ENCODE peak calls at places on chromosome 12, in ten cellular contexts. M is HCT116, P is GM04504, N is retina, Z is psoas muscle, R is activated T-cell treated with anti-CD3 and anti-CD28 coated beads for 24 hours, E is MG63, B is EL, T is NCI-H2107, Y is left colon. A is an unnamed sample.

GRCh38 chr12:97530237-97530636 is 67.6 kb downstream of the RMST start:
- DNase-seq in R (no peak), P (no peak), T (no peak), B (no peak), M (no peak), N (no peak), Y (no peak), E (no peak), Z (no peak), A (no peak)

GRCh38 chr12:96236221-96236822 is 42.1 kb downstream of the ELK3 start:
- DNase-seq in P (peak; percentile 50), E (peak; percentile 91), B (no peak), R (no peak), Z (peak; percentile 73), M (no peak), T (no peak), N (no peak), Y (no peak), A (no peak)

GRCh38 chr12:6052940-6053329 is 71.5 kb downstream of the VWF start:
- DNase-seq in Z (no peak), R (no peak), Y (no peak), E (no peak), T (no peak), N (no peak), P (no peak), M (no peak), B (peak; percentile 79), A (no peak)

GRCh38 chr12:15752780-15753179 is 36.4 kb downstream of the EPS8 start:
- DNase-seq in N (no peak), E (no peak), Y (no peak), P (no peak), M (no peak), Z (no peak), R (no peak), T (no peak), B (peak; percentile 41), A (peak; percentile 16)

GRCh38 chr12:104122298-104122697 is 15.7 kb downstream of the NFYB start:
- DNase-seq in M (no peak), E (no peak), T (no peak), P (no peak), B (no peak), R (no peak), Y (no peak), N (no peak), Z (no peak), A (no peak)

GRCh38 chr12:132853285-132854092 is 24.8 kb upstream of the GOLGA3 start:
- DNase-seq in Z (no peak), B (no peak), T (no peak), M (no peak), N (no peak), E (no peak), Y (no peak), R (no peak), P (no peak), A (no peak)

GRCh38 chr12:105369014-105369413 is 38.5 kb downstream of the C12orf75 start:
- DNase-seq in Z (no peak), B (peak; percentile 62), R (no peak), E (no peak), Y (no peak), M (no peak), N (no peak), P (peak; percentile 51), T (no peak), A (peak; percentile 56)

GRCh38 chr12:120254809-120255208 is 10.7 kb downstream of the PXN start:
- DNase-seq in Z (no peak), T (no peak), E (no peak), P (no peak), N (no peak), Y (no peak), B (no peak), M (no peak), R (no peak), A (no peak)

GRCh38 chr12:45587877-45588530 is 141.5 kb upstream of the ARID2 start:
- DNase-seq in Y (peak; percentile 32), R (no peak), T (no peak), B (no peak), E (peak; percentile 14), P (peak; percentile 4), M (no peak), N (no peak), Z (no peak), A (no peak)

GRCh38 chr12:26465419-26466097 is 270.2 kb downstream of the SSPN start:
- DNase-seq in N (no peak), B (no peak), T (no peak), R (no peak), Y (no peak), E (no peak), Z (no peak), P (no peak), M (no peak), A (no peak)

GRCh38 chr12:44876554-44877275 is 600 bp upstream of the NELL2 start:
- DNase-seq in R (peak; percentile 17), N (peak; percentile 97), Y (peak; percentile 20), E (peak; percentile 43), M (no peak), P (no peak), Z (peak; percentile 45), T (no peak), B (peak; percentile 5), A (no peak)

GRCh38 chr12:131724534-131724933 is 13.6 kb downstream of the SFSWAP start:
- DNase-seq in R (no peak), B (no peak), P (no peak), M (no peak), E (no peak), Z (no peak), Y (no peak), T (no peak), N (no peak), A (no peak)

GRCh38 chr12:89950421-89950820 is 241.8 kb upstream of the ATP2B1 start:
- DNase-seq in Z (no peak), E (no peak), M (no peak), B (no peak), P (no peak), R (no peak), Y (no peak), N (no peak), T (no peak), A (no peak)

GRCh38 chr12:104656921-104657320 is 200.2 kb downstream of the CHST11 start:
- DNase-seq in P (peak; percentile 52), T (peak; percentile 70), E (no peak), Z (peak; percentile 74), M (no peak), Y (no peak), B (no peak), R (no peak), N (no peak), A (peak; percentile 75)

GRCh38 chr12:60231301-60231700 is 635.5 kb downstream of the SLC16A7 start:
- DNase-seq in E (no peak), P (no peak), Z (no peak), B (no peak), M (no peak), R (no peak), N (no peak), T (no peak), Y (no peak), A (no peak)

GRCh38 chr12:121443911-121444841 is 44.3 kb downstream of the RNF34 start:
- DNase-seq in T (no peak), R (no peak), Y (peak; percentile 55), E (no peak), B (no peak), P (no peak), M (no peak), Z (no peak), N (no peak), A (no peak)

GRCh38 chr12:65492997-65493892 is 214.8 kb downstream of the MSRB3 start:
- DNase-seq in Y (no peak), B (no peak), P (no peak), E (no peak), T (no peak), Z (no peak), R (no peak), N (no peak), M (no peak), A (no peak)

GRCh38 chr12:123043536-123044001 is 63.1 kb downstream of the ARL6IP4 start:
- DNase-seq in E (peak; percentile 87), B (peak; percentile 94), Z (peak; percentile 93), R (peak; percentile 62), Y (peak; percentile 89), T (peak; percentile 79), P (peak; percentile 81), M (peak; percentile 44), N (peak; percentile 47), A (peak; percentile 92)

GRCh38 chr12:126874427-126875026 is 1392.4 kb upstream of the TMEM132C start:
- DNase-seq in E (peak; percentile 54), T (peak; percentile 3), M (peak; percentile 50), R (peak; percentile 49), P (peak; percentile 22), Z (peak; percentile 58), B (peak; percentile 21), Y (peak; percentile 70), N (peak; percentile 82), A (peak; percentile 5)

GRCh38 chr12:117151195-117152031 is 38.9 kb downstream of the FBXO21 start:
- DNase-seq in R (no peak), P (peak; percentile 14), M (peak; percentile 35), B (peak; percentile 41), Y (peak; percentile 32), E (peak; percentile 14), Z (peak; percentile 79), N (peak; percentile 44), T (no peak), A (peak; percentile 5)

GRCh38 chr12:112971248-112971647 is 7.1 kb upstream of the OAS2 start:
- DNase-seq in R (no peak), E (no peak), N (no peak), M (no peak), P (no peak), B (peak; percentile 43), Z (no peak), Y (peak; percentile 32), T (no peak), A (no peak)